ENCODE peak calls at places on chromosomes 11 and 22, in four cellular contexts. Z, L, X and V are unnamed samples.

GRCh38 chr11:3934658-3935057 is 79.2 kb downstream of the STIM1 start:
- DNase-seq in L (no peak), X (no peak), Z (no peak), V (no peak)

GRCh38 chr11:74731301-74732094 is at the start of gene CHRDL2:
- DNase-seq in L (peak), Z (no peak), X (peak), V (peak)

GRCh38 chr11:78209478-78209877 is 20.8 kb downstream of the USP35 start:
- DNase-seq in X (no peak), L (no peak), Z (peak), V (no peak)

GRCh38 chr11:118918128-118918685 is 7.5 kb downstream of the BCL9L start:
- DNase-seq in X (peak), Z (peak), L (peak), V (peak)

GRCh38 chr11:86061483-86061882 is 7.4 kb downstream of the PICALM start:
- DNase-seq in L (no peak), X (no peak), Z (no peak), V (no peak)

GRCh38 chr11:126398721-126399120 is 43.2 kb downstream of the ST3GAL4 start:
- DNase-seq in X (no peak), L (no peak), Z (no peak), V (no peak)

GRCh38 chr22:40236131-40236665 is 58.5 kb downstream of the TNRC6B start:
- DNase-seq in L (no peak), Z (no peak), X (no peak), V (no peak)

GRCh38 chr11:73140213-73141030 is 1.7 kb downstream of the FCHSD2 start:
- DNase-seq in X (no peak), L (peak), Z (no peak), V (no peak)

GRCh38 chr11:78451371-78452150 is 33.9 kb upstream of the GAB2 start:
- DNase-seq in L (no peak), X (no peak), Z (no peak), V (no peak)

GRCh38 chr11:109864161-109864661 is 229.0 kb upstream of the ZC3H12C start:
- DNase-seq in L (no peak), X (no peak), Z (no peak), V (no peak)

GRCh38 chr11:33734441-33735165 is 1.6 kb downstream of the CD59 start:
- DNase-seq in L (no peak), X (no peak), Z (no peak), V (peak)

GRCh38 chr11:97574976-97575665 is 1185.3 kb downstream of the JRKL start:
- DNase-seq in X (no peak), L (no peak), Z (no peak), V (no peak)

GRCh38 chr11:2318707-2319106 is 16.9 kb downstream of the TSPAN32 start:
- DNase-seq in X (peak), Z (peak), L (peak), V (no peak)

GRCh38 chr22:46010951-46011626 is 34.1 kb upstream of the WNT7B start:
- DNase-seq in X (peak), Z (no peak), L (peak), V (peak)

GRCh38 chr11:2308713-2309112 is 6.9 kb downstream of the TSPAN32 start:
- DNase-seq in Z (no peak), X (no peak), L (peak), V (peak)

GRCh38 chr11:123413636-123414035 is 16.4 kb upstream of the GRAMD1B start:
- DNase-seq in Z (no peak), L (no peak), X (no peak), V (no peak)

GRCh38 chr11:107856981-107857517 is 1.5 kb downstream of the SLC35F2 start:
- DNase-seq in L (peak), X (peak), Z (no peak), V (no peak)

GRCh38 chr22:49769691-49770315 is 57.9 kb downstream of the BRD1 start:
- DNase-seq in X (no peak), Z (no peak), L (no peak), V (peak)

GRCh38 chr11:291281-292210 is 2.6 kb downstream of the PGGHG start:
- DNase-seq in Z (no peak), L (peak), X (no peak), V (peak)

GRCh38 chr22:40463017-40463631 is 92.7 kb downstream of the SGSM3 start:
- DNase-seq in X (no peak), L (no peak), Z (no peak), V (no peak)

GRCh38 chr22:19718255-19719054 is 4.2 kb downstream of the SEPTIN5 start:
- DNase-seq in Z (no peak), X (no peak), L (no peak), V (no peak)

GRCh38 chr22:39595622-39596182 is 25.1 kb downstream of the CACNA1I start:
- DNase-seq in X (no peak), Z (no peak), L (no peak), V (peak)

GRCh38 chr22:35631597-35631996 is 14.5 kb upstream of the MB start:
- DNase-seq in L (no peak), X (no peak), Z (peak), V (peak)

GRCh38 chr11:115226556-115226955 is 277.7 kb downstream of the CADM1 start:
- DNase-seq in L (no peak), X (no peak), Z (no peak), V (no peak)

GRCh38 chr11:74057251-74058151 is 48.6 kb upstream of the UCP3 start:
- DNase-seq in L (no peak), Z (no peak), X (no peak), V (no peak)

GRCh38 chr11:44849424-44849823 is 101.3 kb downstream of the TP53I11 start:
- DNase-seq in Z (no peak), X (no peak), L (no peak), V (no peak)

GRCh38 chr11:97656356-97656755 is 1266.5 kb downstream of the JRKL start:
- DNase-seq in L (no peak), X (no peak), Z (no peak), V (no peak)

DNA sequence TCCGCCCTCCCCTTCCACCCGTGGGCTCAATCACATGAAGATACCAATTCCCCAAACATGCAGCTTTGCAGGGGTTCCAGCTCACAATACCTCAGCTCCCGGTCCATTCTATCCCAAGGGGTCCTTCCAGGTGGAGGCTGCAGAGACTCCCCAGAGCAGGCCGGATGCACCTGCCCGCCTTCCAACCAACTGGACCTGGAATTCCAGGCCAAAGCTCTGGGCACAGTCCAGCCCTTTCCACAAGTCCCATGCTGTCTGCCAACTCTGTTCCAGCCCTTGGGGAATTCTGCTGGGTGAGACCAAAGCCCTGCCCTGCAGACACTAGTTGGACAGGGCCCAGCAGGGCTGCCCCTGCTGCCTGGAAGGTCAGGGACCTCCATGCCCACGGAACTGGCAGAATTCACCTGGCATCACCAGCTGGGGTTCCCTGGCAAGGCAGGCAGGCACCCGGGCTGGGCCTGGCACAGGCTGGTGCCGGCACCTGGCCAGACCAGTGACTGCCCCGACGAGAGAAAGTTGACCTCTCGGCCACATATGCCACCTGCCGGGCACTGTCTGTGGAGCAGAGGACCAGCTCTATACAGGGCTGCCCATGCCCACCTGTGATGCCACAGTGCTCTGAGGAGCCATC is 4.9 kb downstream of the SYT7 start:
- DNase-seq in Z (peak), X (no peak), L (no peak), V (no peak)
- TF ChIP-seq CTCF in Z (peak), X (no peak), L (no peak), V (no peak)

DNA sequence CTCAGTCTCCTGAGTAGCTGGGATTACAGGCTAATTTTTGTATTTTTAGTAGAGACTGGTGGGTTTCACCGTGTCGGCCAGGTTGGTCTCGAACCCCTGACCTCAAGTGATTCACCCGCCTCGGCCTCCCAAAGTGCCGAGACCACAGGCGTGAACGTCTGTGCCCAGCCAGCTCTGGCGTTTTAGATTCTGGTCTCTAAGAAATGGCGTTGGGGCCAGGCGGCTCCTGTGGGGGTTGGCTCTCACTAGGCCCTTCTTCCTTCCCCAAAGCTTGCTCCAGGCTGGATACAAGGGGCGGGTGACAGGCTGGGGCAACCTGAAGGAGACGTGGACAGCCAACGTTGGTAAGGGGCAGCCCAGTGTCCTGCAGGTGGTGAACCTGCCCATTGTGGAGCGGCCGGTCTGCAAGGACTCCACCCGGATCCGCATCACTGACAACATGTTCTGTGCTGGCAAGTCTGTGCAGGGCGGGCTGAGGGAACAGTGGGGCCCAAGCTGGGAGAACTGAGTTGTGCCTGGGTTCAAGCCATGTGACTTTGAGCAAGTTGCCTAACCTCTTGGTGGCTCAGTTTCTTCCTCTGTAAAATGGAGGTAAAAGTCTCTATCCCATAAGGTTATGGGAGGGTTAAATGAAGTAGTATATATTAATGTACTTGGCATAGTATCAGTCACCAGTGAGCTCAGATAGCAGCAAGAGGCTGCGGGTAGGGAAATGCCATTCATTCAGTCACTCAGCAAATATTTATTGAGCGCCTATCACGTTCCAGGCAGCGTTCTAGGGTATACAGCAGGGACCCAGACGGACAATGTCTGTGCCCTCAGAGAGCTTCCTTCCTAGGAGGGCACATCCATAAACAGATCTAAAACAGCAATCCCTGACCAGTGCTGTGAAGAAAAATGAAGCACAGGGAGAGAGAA is 10.4 kb downstream of the F2 start:
- DNase-seq in L (no peak), X (no peak), Z (no peak), V (no peak)
- H3K4me3 ChIP-seq in L (no peak), X (no peak), Z (no peak), V (no peak)

DNA sequence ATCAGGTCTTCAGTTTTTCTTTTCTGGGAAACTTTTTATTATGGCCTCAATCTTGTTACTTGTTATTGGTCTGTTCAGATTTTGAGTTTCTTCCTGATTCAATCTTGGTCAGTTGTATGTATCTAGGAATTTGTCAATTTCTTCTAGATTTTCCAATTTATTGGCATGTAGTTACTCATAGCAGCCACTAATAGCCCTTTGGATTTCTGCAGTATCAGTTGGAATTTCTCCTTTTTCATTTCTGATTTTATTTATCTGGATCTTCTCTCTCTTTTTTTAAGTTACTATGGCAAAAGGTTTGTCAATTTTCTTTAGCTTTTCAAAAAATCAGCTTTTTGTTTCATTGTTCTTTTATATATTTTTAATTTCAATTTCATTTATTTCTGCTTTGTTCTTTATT is 419.6 kb upstream of the KIRREL3 start:
- DNase-seq in Z (no peak), X (no peak), L (no peak), V (no peak)
- TF ChIP-seq CTCF in Z (no peak), X (no peak), L (no peak), V (no peak)

DNA sequence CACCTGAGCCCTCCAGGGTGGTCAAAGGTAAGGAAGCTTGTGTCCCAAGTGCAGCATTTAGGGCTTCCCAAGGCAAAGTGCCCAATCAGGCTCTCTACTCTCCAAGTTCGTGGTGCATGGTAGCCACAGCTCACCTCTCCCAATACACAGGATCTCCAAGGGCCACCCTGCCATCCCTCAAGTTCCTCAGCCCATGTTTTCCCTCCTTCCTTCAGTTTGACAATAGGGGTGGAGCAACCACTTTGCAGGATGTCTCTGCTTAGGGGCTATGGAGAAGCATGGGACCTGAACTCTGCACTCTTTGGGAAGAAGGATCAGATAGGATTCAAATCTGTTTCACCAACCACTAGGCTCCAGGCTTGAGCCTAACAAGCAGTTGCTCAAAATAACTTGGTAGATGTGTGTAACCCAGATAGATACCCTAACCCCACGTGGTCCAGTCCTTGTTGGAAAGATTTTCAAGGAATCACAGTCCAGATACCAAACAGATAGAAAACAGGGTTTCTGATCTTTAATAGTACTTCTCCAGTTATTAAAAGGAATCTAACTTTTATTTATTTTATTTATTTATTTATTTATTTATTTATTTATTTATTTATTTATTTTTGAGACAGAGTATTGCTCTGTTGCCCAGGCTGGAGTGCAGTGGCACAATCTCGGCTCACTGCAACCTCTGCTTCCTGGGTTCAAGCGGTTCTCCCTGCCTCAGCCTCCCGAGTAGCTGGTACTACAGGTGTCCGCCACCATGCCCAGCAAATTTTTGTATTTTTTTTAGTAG is 248.1 kb downstream of the CTTN start:
- DNase-seq in L (no peak), X (no peak), Z (no peak), V (no peak)
- H3K4me3 ChIP-seq in L (no peak), X (no peak), Z (no peak), V (no peak)

GRCh38 chr22:29369460-29369859 is 18.9 kb downstream of the AP1B1 start:
- DNase-seq in X (peak), Z (no peak), L (peak), V (peak)

GRCh38 chr22:29375436-29376076 is 12.8 kb downstream of the AP1B1 start:
- DNase-seq in X (no peak), Z (no peak), L (no peak), V (no peak)

GRCh38 chr22:29370556-29370955 is 17.8 kb downstream of the AP1B1 start:
- DNase-seq in X (no peak), L (no peak), Z (no peak), V (no peak)
- TF ChIP-seq CTCF in X (no peak), L (no peak), Z (no peak), V (no peak)

DNA sequence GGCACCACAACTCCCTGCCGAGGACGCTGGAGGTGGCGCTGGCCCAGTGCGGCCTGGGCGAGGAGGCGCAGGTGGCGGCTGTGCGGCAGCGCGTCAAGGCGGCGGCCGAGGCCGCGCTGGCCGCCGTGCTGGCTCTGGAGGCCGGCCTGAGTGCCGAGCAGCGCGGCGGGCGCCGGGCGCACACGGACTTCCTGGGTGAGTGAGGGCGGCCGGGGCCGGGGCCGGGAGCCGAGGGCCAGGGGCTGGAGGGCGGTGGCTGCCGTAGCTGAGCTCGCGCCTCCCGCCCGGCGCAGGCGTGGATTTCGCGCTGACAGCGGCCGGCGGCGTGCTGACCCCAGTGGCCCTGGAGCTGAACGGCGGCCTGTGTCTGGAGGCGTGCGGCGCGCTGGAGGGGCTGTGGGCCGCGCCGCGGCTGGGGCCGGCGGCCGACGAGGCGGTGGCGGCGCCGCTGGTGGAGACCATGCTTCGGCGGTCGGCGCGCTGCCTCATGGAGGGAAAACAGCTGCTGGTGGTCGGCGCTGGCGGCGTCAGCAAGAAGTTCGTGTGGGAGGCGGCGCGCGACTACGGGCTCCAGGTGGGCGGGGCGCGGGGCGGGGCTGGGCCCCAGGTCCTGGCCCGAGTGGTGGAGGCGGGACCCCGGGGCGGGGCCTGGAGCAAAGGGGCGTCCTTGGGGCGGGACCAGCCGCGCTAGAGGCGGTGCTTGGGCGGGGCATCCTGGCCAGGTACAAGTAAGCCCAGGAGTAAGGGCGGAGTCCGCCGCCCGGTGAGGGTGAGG is 5.4 kb downstream of the CARNS1 start:
- DNase-seq in X (peak), Z (peak), L (peak), V (peak)
- H3K4me3 ChIP-seq in X (peak), Z (peak), L (peak), V (peak)